ENCODE peak calls at places on chromosomes 4 and X, in four cellular contexts. K is kidney epithelial cell, F is AG10803, B is endodermal cell. I is an unnamed sample.

GRCh38 chrX:48770296-48770695 is 8.7 kb downstream of the GLOD5 start:
- DNase-seq in K (no peak), F (no peak), B (no peak), I (no peak)

GRCh38 chr4:77145806-77146425 is 11.1 kb upstream of the CCNG2 start:
- DNase-seq in K (no peak), F (peak), B (no peak), I (no peak)

GRCh38 chr4:105474110-105474518 is 252 bp upstream of the PPA2 start:
- DNase-seq in K (no peak), F (peak), B (no peak), I (peak)

GRCh38 chrX:123779908-123780396 is 47.1 kb upstream of the THOC2 start:
- DNase-seq in K (no peak), F (no peak), B (no peak), I (no peak)

GRCh38 chr4:73315091-73315490 is 56.5 kb upstream of the ANKRD17 start:
- DNase-seq in K (no peak), F (peak), B (no peak), I (peak)

GRCh38 chrX:23659339-23659738 is 8.0 kb upstream of the PRDX4 start:
- DNase-seq in K (no peak), F (no peak), B (no peak), I (no peak)

GRCh38 chrX:45619290-45619689 is 418.6 kb upstream of the DIPK2B start:
- DNase-seq in K (no peak), F (peak), B (no peak), I (no peak)

GRCh38 chr4:6235901-6236625 is 33.6 kb upstream of the WFS1 start:
- DNase-seq in K (no peak), F (no peak), B (peak), I (no peak)

GRCh38 chr4:87108142-87108546 is 112.3 kb downstream of the KLHL8 start:
- DNase-seq in K (peak), F (peak), B (no peak), I (peak)

GRCh38 chr4:159498371-159499115 is 395.7 kb downstream of the RAPGEF2 start:
- DNase-seq in K (no peak), F (no peak), B (no peak), I (no peak)

GRCh38 chr4:120922390-120923200 is at the start of gene PRDM5:
- DNase-seq in K (no peak), F (peak), B (peak), I (no peak)

GRCh38 chr4:178340468-178340867 is 898.2 kb upstream of the AGA start:
- DNase-seq in K (no peak), F (no peak), B (no peak), I (no peak)

GRCh38 chr4:150310159-150310895 is 232.1 kb downstream of the DCLK2 start:
- DNase-seq in K (peak), F (peak), B (no peak), I (peak)

GRCh38 chr4:8385611-8386010 is 54.9 kb downstream of the ACOX3 start:
- DNase-seq in K (no peak), F (no peak), B (no peak), I (no peak)

DNA sequence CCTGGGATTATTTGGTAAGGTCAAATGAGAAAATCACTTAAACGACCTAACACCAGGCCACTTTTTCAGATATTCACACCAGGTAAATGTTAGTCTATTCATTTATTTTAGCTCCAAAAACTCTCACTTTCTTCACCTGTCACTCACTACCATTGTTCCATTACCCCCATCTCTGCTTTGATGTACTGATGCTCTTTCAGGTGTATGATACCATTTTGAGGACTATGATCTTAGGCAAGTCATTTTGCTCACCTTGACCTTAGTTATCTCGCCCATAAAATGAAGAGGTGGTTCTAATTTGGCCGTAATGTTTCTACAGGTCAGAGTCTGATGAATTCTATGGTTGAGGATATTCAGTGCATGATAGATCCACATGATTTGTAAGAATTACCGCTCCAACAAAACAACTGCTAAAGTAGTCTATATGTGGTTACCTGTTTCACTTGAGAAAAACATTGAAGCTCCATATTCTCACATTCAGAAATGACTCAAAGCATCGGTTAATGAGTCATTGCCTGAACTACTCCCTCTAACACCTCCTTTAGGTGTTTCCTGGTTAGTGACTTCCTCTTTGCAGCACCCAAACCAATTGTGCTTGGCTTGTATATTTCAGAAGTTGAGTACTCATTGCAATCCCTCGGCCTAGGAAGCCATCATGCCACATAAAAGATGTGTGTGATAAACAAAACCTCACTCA is 4.5 kb downstream of the DTHD1 start:
- DNase-seq in K (peak), F (no peak), B (no peak), I (no peak)
- TF ChIP-seq CTCF in K (no peak), F (no peak), B (no peak), I (no peak)

DNA sequence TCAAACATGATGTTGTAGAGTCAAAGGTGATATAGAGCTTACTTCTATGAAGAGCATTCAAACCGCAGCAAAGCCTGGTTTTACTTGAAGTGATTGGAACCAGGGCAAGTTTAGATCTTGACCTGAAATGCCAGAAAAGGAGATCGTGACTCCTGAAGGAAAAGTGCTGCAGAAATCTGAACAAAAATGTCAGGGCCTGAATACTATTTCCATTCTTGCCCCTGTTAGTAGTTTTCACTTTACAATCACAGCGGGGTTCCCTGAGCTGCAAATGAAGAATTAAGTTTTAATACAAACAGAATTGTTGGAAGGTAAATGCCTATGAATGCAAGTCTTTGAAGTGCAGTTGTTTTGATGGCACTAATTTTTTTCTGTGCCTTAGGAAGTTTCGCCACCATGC is 4.1 kb downstream of the SLIT2 start:
- DNase-seq in K (no peak), F (no peak), B (no peak), I (no peak)
- H3K4me3 ChIP-seq in K (no peak), F (peak), B (peak), I (peak)

GRCh38 chr4:139304920-139305319 is 2.6 kb upstream of the NDUFC1 start:
- DNase-seq in K (no peak), F (no peak), B (no peak), I (no peak)

GRCh38 chr4:139300431-139301142 is 718 bp upstream of the NAA15 start:
- DNase-seq in K (no peak), F (peak), B (no peak), I (no peak)

GRCh38 chr4:139299536-139299935 is 1.8 kb upstream of the NAA15 start:
- DNase-seq in K (no peak), F (no peak), B (no peak), I (no peak)

GRCh38 chr4:139301821-139302611 is at the start of gene NDUFC1:
- DNase-seq in K (no peak), F (peak), B (peak), I (no peak)

DNA sequence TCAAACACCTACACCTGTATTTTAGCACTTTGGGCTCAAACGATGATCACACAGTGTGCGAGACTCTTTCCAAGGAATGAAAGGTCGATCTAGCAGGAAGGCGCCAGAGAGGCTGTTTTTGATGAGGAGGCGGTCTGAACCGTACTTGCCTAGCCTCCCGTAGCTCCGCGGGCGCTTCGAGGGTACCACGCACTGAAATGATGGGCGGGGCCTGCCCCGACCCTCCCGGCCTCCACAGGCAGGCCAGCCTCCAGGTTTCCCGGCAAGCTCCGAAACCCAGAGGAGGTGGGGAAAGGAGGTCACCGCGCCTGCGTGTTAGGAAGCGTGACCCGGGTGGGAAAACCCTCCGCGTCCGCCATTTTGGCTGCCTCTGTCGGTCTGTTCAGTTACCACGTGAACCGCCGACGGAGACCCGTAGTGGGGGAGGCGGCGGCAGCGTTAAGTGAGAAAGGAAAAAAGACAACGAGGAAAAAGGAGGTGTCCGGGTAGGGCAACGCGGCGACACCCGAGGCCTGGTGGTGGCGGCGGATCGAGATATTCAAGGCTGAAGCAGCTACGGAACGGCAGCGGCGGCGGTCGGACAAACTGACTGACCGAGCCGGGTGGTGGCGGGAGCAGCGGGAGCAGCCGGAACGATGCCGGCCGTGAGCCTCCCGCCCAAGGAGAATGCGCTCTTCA is at the start of gene NAA15:
- DNase-seq in K (peak), F (peak), B (peak), I (peak)
- TF ChIP-seq CTCF in K (no peak), F (no peak), B (peak), I (no peak)

GRCh38 chr4:80307183-80307735 is 28.3 kb upstream of the CFAP299 start:
- DNase-seq in K (no peak), F (peak), B (no peak), I (no peak)
- H3K4me3 ChIP-seq in K (no peak), F (no peak), B (peak), I (no peak)

GRCh38 chr4:70945452-70946055 is 43.4 kb downstream of the MOB1B start:
- DNase-seq in K (no peak), F (peak), B (no peak), I (no peak)

GRCh38 chr4:70946944-70947343 is 44.8 kb downstream of the MOB1B start:
- DNase-seq in K (no peak), F (no peak), B (no peak), I (no peak)

GRCh38 chr4:70954032-70954431 is 39.4 kb upstream of the DCK start:
- DNase-seq in K (no peak), F (peak), B (no peak), I (no peak)

GRCh38 chr4:70945046-70945445 is 42.9 kb downstream of the MOB1B start:
- DNase-seq in K (no peak), F (no peak), B (no peak), I (no peak)

DNA sequence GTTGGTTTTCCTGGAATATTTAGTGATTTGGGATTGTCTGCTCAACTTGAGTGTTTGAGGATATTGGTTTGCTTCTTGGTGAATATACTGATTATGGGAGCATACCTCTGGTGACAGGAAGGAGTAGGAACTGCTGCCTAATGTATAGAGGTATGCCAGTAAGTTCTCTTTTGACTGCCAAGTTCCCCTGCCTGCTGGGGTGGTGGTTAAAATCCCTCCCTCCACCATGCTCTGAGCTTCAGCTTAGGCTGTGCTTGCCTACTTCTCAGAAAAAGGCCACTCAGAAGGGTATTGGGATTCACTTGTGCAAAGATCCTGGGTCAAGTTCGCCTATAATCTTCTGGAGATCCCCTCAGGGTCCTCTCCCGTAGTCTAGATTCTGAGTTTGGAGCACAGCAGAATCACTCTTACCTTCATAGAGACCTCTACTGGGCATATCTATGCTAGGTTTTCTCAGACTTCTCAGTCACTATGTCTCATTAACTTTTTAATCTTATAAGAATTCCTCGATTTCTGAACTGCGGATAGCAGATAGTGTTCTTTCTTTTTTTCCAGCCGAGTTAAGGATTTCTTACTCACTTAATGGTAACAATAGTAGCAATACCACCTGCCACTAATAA is 44.7 kb upstream of the DCK start:
- DNase-seq in K (no peak), F (no peak), B (no peak), I (no peak)
- TF ChIP-seq CTCF in K (no peak), F (no peak), B (peak), I (no peak)

DNA sequence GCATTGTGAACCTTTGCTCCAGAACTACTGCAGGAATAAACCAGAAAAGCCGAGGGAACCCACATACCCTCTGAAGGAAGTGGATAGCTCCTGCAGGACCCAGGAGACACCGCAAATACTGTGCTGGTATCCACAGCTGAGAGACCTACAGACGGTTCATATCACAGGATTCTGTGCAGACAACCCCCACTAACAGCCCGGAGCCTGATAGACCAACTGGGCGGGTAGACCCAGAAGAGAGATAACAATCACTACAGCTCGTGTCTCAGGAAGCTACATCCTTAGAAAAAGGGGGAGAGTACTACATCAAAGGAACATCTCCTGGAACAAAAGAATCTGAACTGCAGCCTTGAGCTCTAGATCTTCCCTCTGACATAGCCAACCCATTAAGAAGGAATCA is 150.8 kb downstream of the FRAS1 start:
- DNase-seq in K (no peak), F (no peak), B (no peak), I (no peak)
- H3K4me3 ChIP-seq in K (no peak), F (no peak), B (no peak), I (no peak)

GRCh38 chrX:112731793-112732192 is 52.1 kb upstream of the LHFPL1 start:
- DNase-seq in K (no peak), F (peak), B (no peak), I (no peak)
- TF ChIP-seq CTCF in K (peak), F (peak), B (peak), I (no peak)

DNA sequence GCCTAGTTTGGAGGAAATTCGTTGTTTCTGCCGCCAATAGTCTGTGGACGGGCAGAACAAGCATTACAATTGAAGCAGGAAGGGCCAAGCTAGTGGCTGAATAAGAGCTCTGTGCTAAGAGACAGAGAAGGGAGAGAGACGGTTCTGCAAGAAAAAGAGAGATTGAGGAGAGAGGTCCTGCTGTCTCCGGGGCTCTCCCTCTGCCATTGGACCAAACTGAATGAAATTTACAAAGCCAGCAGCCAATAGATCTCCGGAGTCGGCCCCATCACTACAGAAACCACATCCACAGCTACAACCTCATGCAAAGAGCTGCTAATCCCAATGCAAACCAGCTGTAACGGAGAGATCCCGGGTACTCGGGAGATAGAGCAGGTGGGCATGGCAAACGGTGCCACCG is at the start of gene NLGN4X:
- DNase-seq in K (no peak), F (no peak), B (peak), I (no peak)
- H3K4me3 ChIP-seq in K (no peak), F (no peak), B (peak), I (no peak)

DNA sequence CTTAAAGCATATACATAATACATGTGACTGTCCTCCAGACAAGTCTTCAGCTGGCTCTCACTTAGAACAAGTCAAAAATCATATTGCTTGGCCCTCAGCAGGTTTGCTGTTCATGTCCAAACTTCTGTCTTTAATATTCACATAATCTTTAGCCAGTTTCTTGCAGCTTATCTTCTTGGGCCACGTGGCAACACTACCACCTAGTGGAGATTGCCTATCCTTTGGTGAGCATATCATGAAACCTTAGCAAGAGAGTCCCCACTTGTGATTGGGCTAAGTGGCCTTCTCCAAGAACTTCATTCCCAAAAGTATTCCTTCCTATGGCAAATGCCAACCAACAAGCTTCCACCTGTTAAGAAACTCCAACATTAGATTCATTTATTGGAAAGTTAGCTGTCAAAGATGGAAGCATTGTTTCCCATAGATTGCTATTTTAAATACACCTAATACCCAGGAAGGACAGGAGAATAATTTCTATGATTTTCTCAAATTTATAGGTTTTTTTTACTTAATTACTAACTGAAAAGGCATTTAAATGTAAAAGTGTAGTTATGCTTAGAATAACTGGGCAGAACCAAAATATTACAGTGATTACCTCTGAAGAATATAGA is 231.9 kb upstream of the INTU start:
- DNase-seq in K (peak), F (peak), B (peak), I (peak)
- TF ChIP-seq CTCF in K (peak), F (peak), B (peak), I (peak)

DNA sequence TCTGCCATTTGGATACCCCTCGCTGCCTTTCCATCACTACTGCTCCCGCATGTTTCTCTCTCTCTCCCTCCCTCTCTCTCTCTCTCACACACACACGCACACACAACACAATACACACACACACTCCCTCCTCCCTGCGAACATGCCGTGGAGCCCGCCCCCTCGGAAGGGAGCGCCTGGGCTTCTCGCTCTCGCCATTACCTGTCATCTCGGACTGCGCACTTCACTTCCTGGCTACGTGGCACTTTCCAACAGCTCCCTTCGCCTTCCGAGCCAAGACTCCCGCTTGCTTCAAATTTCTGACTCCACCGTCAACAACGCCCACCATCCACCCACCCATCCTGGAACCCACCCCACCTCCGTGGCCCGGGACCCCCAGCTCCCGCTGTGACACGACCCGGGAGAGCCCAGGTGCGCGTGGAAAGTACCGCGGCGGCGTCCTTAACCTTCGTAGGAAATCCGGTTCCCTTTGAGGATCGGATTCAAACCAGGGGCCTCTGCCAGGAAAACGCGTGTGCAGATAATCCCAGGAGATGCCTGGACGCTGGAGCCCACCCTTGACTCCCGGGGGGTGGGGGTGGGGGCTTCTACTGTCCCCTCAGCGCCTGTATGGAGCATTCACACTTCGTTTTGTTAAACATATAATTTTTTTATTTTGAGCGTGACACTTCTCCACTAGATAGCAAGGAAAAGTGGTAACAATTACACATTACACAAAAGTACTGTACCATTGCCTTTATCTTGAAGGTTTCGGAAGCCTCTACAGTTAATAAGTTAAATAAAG is 12.5 kb downstream of the ARX start:
- DNase-seq in K (no peak), F (no peak), B (peak), I (no peak)
- H3K4me3 ChIP-seq in K (no peak), F (no peak), B (peak), I (no peak)

I was measured in HFF-Myc.